ENCODE peak calls at places on chromosomes 16 and 17, in seven cellular contexts. T, D, M, I, X, F and N are unnamed samples.

GRCh38 chr16:3857189-3858013 is 23.1 kb downstream of the CREBBP start:
- DNase-seq in F (no peak), T (peak), X (no peak), I (no peak), M (no peak), D (no peak), N (no peak)

GRCh38 chr17:55117063-55117611 is 147.6 kb upstream of the HLF start:
- DNase-seq in X (no peak), I (no peak), D (no peak), T (no peak), F (no peak), M (no peak), N (no peak)

GRCh38 chr17:72121164-72122001 is 563 bp downstream of the SOX9 start:
- DNase-seq in I (no peak), X (peak), M (peak), D (peak), F (peak), T (peak), N (peak)

GRCh38 chr16:69179255-69180010 is 7.5 kb upstream of the SNTB2 start:
- DNase-seq in D (no peak), F (no peak), M (no peak), I (no peak), X (no peak), T (peak), N (no peak)

GRCh38 chr17:61261001-61261587 is 138.5 kb upstream of the TBX2 start:
- DNase-seq in T (no peak), D (no peak), F (no peak), X (no peak), M (peak), I (no peak), N (no peak)

GRCh38 chr17:19753661-19754463 is 5.8 kb upstream of the ALDH3A1 start:
- DNase-seq in X (peak), D (no peak), M (no peak), F (no peak), I (no peak), T (peak), N (no peak)

GRCh38 chr17:79535728-79536025 is 75.2 kb downstream of the RBFOX3 start:
- DNase-seq in T (no peak), F (no peak), I (no peak), D (no peak), M (no peak), X (no peak), N (no peak)

GRCh38 chr16:13767215-13767614 is 152.7 kb upstream of the ERCC4 start:
- DNase-seq in X (peak), D (no peak), F (no peak), T (no peak), M (no peak), I (no peak), N (no peak)

GRCh38 chr17:3528604-3529511 is 28.8 kb downstream of the TRPV3 start:
- DNase-seq in D (no peak), T (no peak), F (no peak), M (no peak), I (no peak), X (no peak), N (no peak)

GRCh38 chr17:66272699-66273390 is 29.6 kb upstream of the PRKCA start:
- DNase-seq in T (peak), D (no peak), X (no peak), I (no peak), M (no peak), F (no peak), N (no peak)

GRCh38 chr16:85651822-85652430 is 36.8 kb downstream of the GINS2 start:
- DNase-seq in F (no peak), T (peak), D (no peak), M (no peak), I (no peak), X (no peak), N (no peak)

GRCh38 chr17:45771473-45771959 is 12.6 kb upstream of the CRHR1 start:
- DNase-seq in X (peak), F (no peak), D (no peak), I (no peak), M (peak), T (no peak), N (no peak)

GRCh38 chr16:87274808-87275207 is 42.4 kb downstream of the C16orf95 start:
- DNase-seq in M (no peak), I (no peak), T (peak), X (no peak), D (no peak), F (no peak), N (no peak)

GRCh38 chr16:3510410-3510809 is 9.6 kb downstream of the CLUAP1 start:
- DNase-seq in I (no peak), D (no peak), T (no peak), M (no peak), F (no peak), X (no peak), N (no peak)

GRCh38 chr16:67847064-67847861 is at the start of gene CENPT:
- DNase-seq in X (peak), T (peak), I (no peak), M (peak), D (no peak), F (no peak), N (peak)

GRCh38 chr16:82011199-82011641 is at the start of gene SDR42E1:
- DNase-seq in D (no peak), X (peak), M (no peak), T (no peak), F (peak), I (peak), N (no peak)

GRCh38 chr16:31568577-31569359 is 41.1 kb downstream of the AHSP start:
- DNase-seq in I (no peak), F (no peak), T (no peak), M (peak), D (no peak), X (peak), N (peak)

GRCh38 chr17:60630352-60630751 is 30.4 kb downstream of the PPM1D start:
- DNase-seq in T (no peak), D (no peak), F (no peak), X (no peak), M (no peak), I (no peak), N (no peak)

GRCh38 chr17:34616148-34616547 is 36.8 kb downstream of the TMEM132E start:
- DNase-seq in D (no peak), I (no peak), T (no peak), M (peak), X (peak), F (no peak), N (no peak)

GRCh38 chr16:85169333-85170065 is 57.2 kb upstream of the CIBAR2 start:
- DNase-seq in I (no peak), M (peak), T (peak), F (no peak), X (no peak), D (no peak), N (no peak)